ENCODE peak calls at places on chromosomes 11 and 22, in four cellular contexts. X, P, E and G are unnamed samples.

GRCh38 chr22:47310601-47311000 is 548.2 kb downstream of the TBC1D22A start:
- DNase-seq in X (no peak), P (no peak), E (no peak), G (no peak)

GRCh38 chr11:128776434-128777284 is 82.8 kb downstream of the FLI1 start:
- DNase-seq in X (peak), P (peak), E (peak), G (no peak)

GRCh38 chr22:50504245-50505211 is 3.0 kb downstream of the LMF2 start:
- DNase-seq in X (peak), P (peak), E (no peak), G (no peak)

GRCh38 chr11:68896171-68896959 is 7.3 kb downstream of the MRPL21 start:
- DNase-seq in X (no peak), P (no peak), E (no peak), G (no peak)

GRCh38 chr22:37483594-37484114 is 2.5 kb downstream of the MFNG start:
- DNase-seq in X (no peak), P (no peak), E (no peak), G (no peak)

GRCh38 chr22:36311386-36312085 is 58.6 kb downstream of the APOL1 start:
- DNase-seq in X (no peak), P (no peak), E (no peak), G (no peak)

GRCh38 chr11:68189082-68189481 is 24.0 kb downstream of the KMT5B start:
- DNase-seq in X (no peak), P (no peak), E (no peak), G (no peak)

GRCh38 chr22:49354516-49355205 is 473.0 kb downstream of the BRD1 start:
- DNase-seq in X (no peak), P (no peak), E (no peak), G (no peak)

GRCh38 chr11:1735271-1735670 is 15.1 kb downstream of the IFITM10 start:
- DNase-seq in X (no peak), P (no peak), E (no peak), G (no peak)

GRCh38 chr22:17920992-17921650 is 103.2 kb downstream of the MICAL3 start:
- DNase-seq in X (no peak), P (no peak), E (no peak), G (no peak)